ENCODE peak calls at places on chromosomes 12 and 14, in four cellular contexts. One of them, this sample, is unnamed.

GRCh38 chr14:62066304-62066703 is 304.1 kb downstream of the SNAPC1 start:
- DNase-seq in GM13977: no peak
- DNase-seq in prostate gland: no peak
- DNase-seq in GM23338: no peak
- DNase-seq in this sample: no peak

GRCh38 chr12:68140576-68140975 is 19.0 kb downstream of the IFNG start:
- DNase-seq in prostate gland: no peak
- DNase-seq in GM13977: no peak
- DNase-seq in GM23338: no peak
- DNase-seq in this sample: no peak

GRCh38 chr12:68953536-68953935 is 20.6 kb upstream of the CPM start:
- DNase-seq in prostate gland: peak; percentile 49
- DNase-seq in GM13977: no peak
- DNase-seq in GM23338: no peak
- DNase-seq in this sample: no peak

GRCh38 chr12:98908866-98909265 is 263.8 kb downstream of the APAF1 start:
- DNase-seq in prostate gland: no peak
- DNase-seq in GM23338: no peak
- DNase-seq in GM13977: no peak
- DNase-seq in this sample: no peak

GRCh38 chr12:119114294-119114693 is 64.4 kb upstream of the HSPB8 start:
- DNase-seq in prostate gland: no peak
- DNase-seq in GM23338: no peak
- DNase-seq in GM13977: no peak
- DNase-seq in this sample: no peak

GRCh38 chr12:66755727-66756395 is 77.0 kb upstream of the GRIP1 start:
- DNase-seq in prostate gland: no peak
- DNase-seq in GM23338: no peak
- DNase-seq in GM13977: no peak
- DNase-seq in this sample: no peak

GRCh38 chr14:96962337-96962736 is 165.2 kb downstream of the VRK1 start:
- DNase-seq in GM13977: no peak
- DNase-seq in prostate gland: no peak
- DNase-seq in GM23338: no peak
- DNase-seq in this sample: no peak

GRCh38 chr14:23494223-23494622 is 24.7 kb downstream of the NGDN start:
- DNase-seq in GM23338: peak; percentile 92
- DNase-seq in prostate gland: no peak
- DNase-seq in GM13977: no peak
- DNase-seq in this sample: no peak

GRCh38 chr14:89771251-89771650 is 183.3 kb downstream of the EFCAB11 start:
- DNase-seq in prostate gland: no peak
- DNase-seq in GM23338: no peak
- DNase-seq in GM13977: no peak
- DNase-seq in this sample: no peak

GRCh38 chr12:101053203-101053602 is 156.8 kb downstream of the SLC5A8 start:
- DNase-seq in GM13977: no peak
- DNase-seq in prostate gland: no peak
- DNase-seq in GM23338: no peak
- DNase-seq in this sample: no peak

GRCh38 chr12:1805441-1806081 is 14.8 kb upstream of the LRTM2 start:
- DNase-seq in GM23338: no peak
- DNase-seq in GM13977: no peak
- DNase-seq in prostate gland: no peak
- DNase-seq in this sample: no peak

GRCh38 chr14:68286667-68287066 is 467.1 kb downstream of the RAD51B start:
- DNase-seq in GM13977: no peak
- DNase-seq in prostate gland: no peak
- DNase-seq in GM23338: no peak
- DNase-seq in this sample: no peak

GRCh38 chr12:22812531-22812930 is 187.6 kb downstream of the ETNK1 start:
- DNase-seq in prostate gland: no peak
- DNase-seq in GM13977: no peak
- DNase-seq in GM23338: no peak
- DNase-seq in this sample: no peak

DNA sequence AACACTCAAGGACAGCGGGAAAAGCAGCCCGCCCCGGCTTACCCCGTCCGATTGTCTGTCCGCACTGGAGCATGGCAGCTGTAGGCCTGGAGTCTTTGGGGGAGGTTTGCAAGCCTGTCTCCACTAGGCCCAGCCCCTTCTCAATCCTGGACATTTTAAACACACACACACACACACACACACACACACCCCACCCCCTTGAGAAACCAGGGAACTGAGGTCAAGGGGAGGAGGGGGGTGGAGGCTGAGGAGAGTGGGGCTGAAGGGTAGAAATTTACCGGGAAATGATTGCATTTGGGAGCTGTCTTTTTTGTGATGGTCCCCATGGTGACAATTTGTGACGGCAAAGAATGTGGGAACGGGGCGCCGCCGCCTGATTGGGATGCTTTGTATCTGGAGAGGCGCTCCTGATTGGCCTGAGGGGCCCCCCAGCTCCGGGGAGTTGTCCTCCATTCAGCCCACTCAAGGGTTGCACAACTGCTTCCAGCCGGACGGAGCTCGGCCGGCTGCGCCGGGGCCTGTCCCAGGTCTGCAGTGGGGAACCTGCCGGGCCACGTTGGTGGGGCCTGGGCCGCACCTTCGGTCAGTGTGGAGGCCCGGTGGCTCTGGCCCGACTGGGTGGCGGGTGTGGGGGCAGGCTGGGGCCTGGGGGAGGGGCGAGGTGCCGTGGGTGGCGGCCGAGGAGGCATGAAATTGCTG is at the start of gene FAM181A:
- DNase-seq in GM23338: no peak
- DNase-seq in prostate gland: no peak
- DNase-seq in GM13977: no peak
- DNase-seq in this sample: peak; percentile 37
- TF ChIP-seq CTCF in GM23338: no peak
- TF ChIP-seq CTCF in prostate gland: no peak
- TF ChIP-seq CTCF in GM13977: no peak
- TF ChIP-seq CTCF in this sample: no peak

GRCh38 chr12:121953293-121953692 is 34.9 kb downstream of the CFAP251 start:
- DNase-seq in GM23338: no peak
- DNase-seq in GM13977: no peak
- DNase-seq in prostate gland: no peak
- DNase-seq in this sample: no peak

GRCh38 chr12:121953695-121954094 is 35.3 kb downstream of the CFAP251 start:
- DNase-seq in GM13977: no peak
- DNase-seq in prostate gland: no peak
- DNase-seq in GM23338: no peak
- DNase-seq in this sample: no peak

GRCh38 chr12:121957831-121958515 is 39.6 kb downstream of the CFAP251 start:
- DNase-seq in prostate gland: no peak
- DNase-seq in GM23338: no peak
- DNase-seq in GM13977: no peak
- DNase-seq in this sample: no peak

GRCh38 chr12:121956041-121956341 is 37.6 kb downstream of the CFAP251 start:
- DNase-seq in GM23338: no peak
- DNase-seq in GM13977: no peak
- DNase-seq in prostate gland: no peak
- DNase-seq in this sample: no peak

DNA sequence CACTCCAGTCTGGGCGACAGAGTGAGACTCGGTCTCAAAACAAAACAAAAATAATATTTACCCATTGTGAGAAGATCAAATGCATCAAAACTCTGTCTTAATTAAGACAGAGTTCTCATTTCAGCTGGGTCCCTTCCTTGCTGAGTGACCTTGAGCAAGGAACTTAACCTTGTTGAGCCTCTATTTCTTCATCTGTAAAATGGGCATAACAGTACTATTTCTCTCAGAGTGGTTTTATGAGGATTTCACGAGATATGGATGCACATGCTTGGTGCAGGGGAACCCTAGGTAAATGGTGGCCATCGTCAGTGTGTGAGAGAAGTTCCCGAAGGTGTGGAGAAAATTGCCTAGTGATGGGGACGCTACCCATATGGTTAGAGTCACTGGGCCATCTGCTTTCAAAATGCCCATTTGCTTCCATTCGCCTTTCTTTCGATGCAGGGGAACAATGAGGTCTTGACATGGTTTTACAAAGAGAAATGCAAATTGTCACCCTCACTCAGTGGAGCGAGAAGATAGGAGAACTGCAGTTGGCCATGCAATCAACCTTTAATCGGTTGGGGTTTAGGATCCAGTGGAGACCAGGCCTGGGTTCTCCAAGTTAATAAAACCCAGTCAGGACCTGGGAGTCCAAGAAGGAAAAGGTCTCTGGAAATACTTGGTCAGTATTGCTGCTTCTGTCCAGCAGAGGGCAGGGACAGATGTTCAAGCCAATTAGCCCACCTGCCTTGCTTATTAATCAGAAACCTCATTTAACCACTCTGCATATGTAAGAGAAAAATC is 37.1 kb downstream of the CFAP251 start:
- DNase-seq in GM13977: no peak
- DNase-seq in prostate gland: no peak
- DNase-seq in GM23338: peak; percentile 56
- DNase-seq in this sample: no peak
- TF ChIP-seq CTCF in GM13977: peak; percentile 49
- TF ChIP-seq CTCF in prostate gland: peak; percentile 55
- TF ChIP-seq CTCF in GM23338: peak; percentile 64
- TF ChIP-seq CTCF in this sample: peak; percentile 74

GRCh38 chr14:94407906-94408305 is 19.5 kb upstream of the SERPINA1 start:
- DNase-seq in prostate gland: no peak
- DNase-seq in GM13977: no peak
- DNase-seq in GM23338: no peak
- DNase-seq in this sample: no peak

GRCh38 chr14:94411638-94412037 is 23.2 kb upstream of the SERPINA1 start:
- DNase-seq in GM13977: no peak
- DNase-seq in prostate gland: peak; percentile 66
- DNase-seq in GM23338: no peak
- DNase-seq in this sample: no peak

GRCh38 chr14:94408546-94409095 is 20.2 kb upstream of the SERPINA1 start:
- DNase-seq in prostate gland: no peak
- DNase-seq in GM13977: no peak
- DNase-seq in GM23338: no peak
- DNase-seq in this sample: no peak

GRCh38 chr14:94412671-94413638 is 24.6 kb upstream of the SERPINA1 start:
- DNase-seq in GM13977: no peak
- DNase-seq in GM23338: peak; percentile 52
- DNase-seq in prostate gland: no peak
- DNase-seq in this sample: no peak
- TF ChIP-seq CTCF in GM13977: peak; percentile 34
- TF ChIP-seq CTCF in GM23338: peak; percentile 87
- TF ChIP-seq CTCF in prostate gland: peak; percentile 28
- TF ChIP-seq CTCF in this sample: no peak

GRCh38 chr12:122106891-122107660 is 28.5 kb downstream of the MLXIP start:
- DNase-seq in prostate gland: no peak
- DNase-seq in GM23338: no peak
- DNase-seq in GM13977: no peak
- DNase-seq in this sample: no peak
- TF ChIP-seq CTCF in prostate gland: no peak
- TF ChIP-seq CTCF in GM23338: no peak
- TF ChIP-seq CTCF in GM13977: no peak
- TF ChIP-seq CTCF in this sample: no peak

GRCh38 chr14:74302634-74303569 is at the start of gene ABCD4:
- DNase-seq in prostate gland: peak; percentile 91
- DNase-seq in GM23338: peak; percentile 99
- DNase-seq in GM13977: peak; percentile 89
- DNase-seq in this sample: peak; percentile 97
- TF ChIP-seq CTCF in prostate gland: peak; percentile 62
- TF ChIP-seq CTCF in GM23338: peak; percentile 74
- TF ChIP-seq CTCF in GM13977: peak; percentile 72
- TF ChIP-seq CTCF in this sample: no peak

DNA sequence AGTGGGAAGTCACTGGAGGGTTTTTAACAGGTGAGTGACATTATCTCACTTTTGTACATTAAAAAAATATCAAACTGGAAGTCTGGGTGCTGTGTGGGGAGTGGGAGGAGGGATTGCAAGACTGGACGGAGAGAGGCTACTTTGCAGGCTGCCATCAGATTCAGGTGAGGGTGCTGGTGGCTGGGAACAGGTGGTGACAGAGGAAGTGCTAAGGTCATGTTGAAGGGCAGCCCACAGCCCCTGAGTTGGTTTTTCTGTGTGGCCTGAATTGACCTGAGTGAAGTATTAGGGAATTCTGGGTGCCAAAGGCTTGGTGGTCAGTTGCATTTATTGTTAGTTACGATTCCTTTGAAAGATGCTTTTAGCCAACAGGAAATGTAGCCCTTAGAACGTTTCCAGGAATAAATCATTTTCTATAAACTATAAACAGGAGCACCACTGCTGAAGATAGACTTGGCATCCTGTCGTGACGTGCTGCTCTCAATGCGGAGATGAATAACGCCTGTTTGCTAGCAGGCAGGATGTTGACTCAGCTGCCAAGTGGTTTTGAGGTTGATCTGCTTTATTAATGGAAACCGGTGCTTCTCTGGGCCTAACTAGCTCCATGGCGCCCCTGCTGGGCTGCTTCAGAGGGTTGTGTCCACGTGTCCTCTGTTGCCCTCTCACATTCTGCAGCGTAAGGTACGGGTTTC is 707.5 kb upstream of the TMEM132C start:
- DNase-seq in GM13977: no peak
- DNase-seq in GM23338: peak; percentile 75
- DNase-seq in prostate gland: no peak
- DNase-seq in this sample: peak; percentile 51
- TF ChIP-seq CTCF in GM13977: no peak
- TF ChIP-seq CTCF in GM23338: peak; percentile 60
- TF ChIP-seq CTCF in prostate gland: no peak
- TF ChIP-seq CTCF in this sample: no peak

DNA sequence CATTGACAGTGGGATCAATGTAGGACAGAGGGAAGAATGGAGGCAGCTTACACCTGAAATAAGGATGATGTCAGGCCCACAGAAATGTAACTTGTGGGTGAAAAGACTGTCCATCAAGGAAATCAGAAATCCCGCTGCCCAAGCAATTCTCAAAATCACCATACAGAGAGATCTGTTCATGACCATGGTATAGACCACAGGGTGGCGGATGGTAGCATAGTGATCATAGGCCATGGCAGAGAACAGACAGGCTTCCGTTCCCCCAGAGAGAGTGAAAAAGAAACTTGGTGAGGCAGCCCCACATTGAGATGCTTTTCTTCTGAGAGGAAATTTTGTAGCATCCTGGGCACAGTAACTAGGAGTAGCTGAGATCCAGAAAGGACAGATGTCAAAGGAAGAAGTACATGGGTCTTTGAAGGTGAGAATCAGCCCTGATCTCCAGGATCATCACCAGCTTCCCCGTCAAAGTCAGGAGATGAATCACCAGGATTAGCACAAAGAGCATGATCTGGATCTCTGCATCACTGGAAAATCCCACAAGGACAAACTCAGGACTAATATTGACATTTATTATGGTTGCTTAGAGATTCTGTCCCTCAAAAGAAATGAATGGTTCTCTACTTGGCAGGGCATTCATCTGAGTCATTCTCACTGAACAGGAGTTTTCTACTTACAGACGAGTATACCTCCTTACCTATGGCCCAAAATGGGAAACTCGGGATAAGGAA is 5.5 kb upstream of the ZNF641 start:
- DNase-seq in GM23338: no peak
- DNase-seq in GM13977: no peak
- DNase-seq in prostate gland: no peak
- DNase-seq in this sample: no peak
- TF ChIP-seq CTCF in GM23338: no peak
- TF ChIP-seq CTCF in GM13977: no peak
- TF ChIP-seq CTCF in prostate gland: no peak
- TF ChIP-seq CTCF in this sample: no peak

DNA sequence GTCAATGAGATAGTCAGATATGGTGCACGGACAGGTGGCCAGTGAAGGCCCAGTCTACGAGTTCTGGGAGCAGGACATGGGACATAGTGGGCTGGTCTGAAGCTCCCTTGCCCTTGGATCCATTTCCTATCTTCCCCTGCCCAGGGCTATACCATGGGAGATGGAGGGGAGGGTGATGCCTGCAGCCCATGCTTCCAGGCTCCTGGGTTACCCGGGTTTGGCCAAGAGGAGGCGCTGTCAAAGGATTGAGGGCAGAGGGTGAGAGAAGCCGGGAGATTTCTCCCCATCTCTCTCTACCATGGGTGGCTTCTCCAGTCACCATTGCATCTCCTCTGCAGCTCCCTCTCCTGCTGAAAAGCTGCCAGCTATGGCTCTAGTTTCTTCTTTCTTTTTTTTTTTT is 52.8 kb upstream of the LHX5 start:
- DNase-seq in GM13977: no peak
- DNase-seq in prostate gland: no peak
- DNase-seq in GM23338: peak; percentile 45
- DNase-seq in this sample: no peak
- TF ChIP-seq CTCF in GM13977: no peak
- TF ChIP-seq CTCF in prostate gland: no peak
- TF ChIP-seq CTCF in GM23338: peak; percentile 53
- TF ChIP-seq CTCF in this sample: no peak

This sample was measured in glutamatergic neuron.